ENCODE peak calls at places on chromosomes 2 and 18, in four cellular contexts. H is SK-N-SH, N is HepG2, V is K562. L is an unnamed sample.

GRCh38 chr2:11558206-11558886 is 24.5 kb downstream of the GREB1 start:
- DNase-seq in H (peak), V (no peak), N (no peak), L (no peak)

GRCh38 chr2:74511104-74511989 is 2.9 kb upstream of the TLX2 start:
- DNase-seq in N (no peak), V (no peak), H (no peak), L (no peak)

GRCh38 chr18:36899289-36899688 is 70.4 kb downstream of the KIAA1328 start:
- DNase-seq in N (peak), V (peak), H (no peak), L (peak)

GRCh38 chr18:5466256-5466655 is 77.5 kb downstream of the EPB41L3 start:
- DNase-seq in V (no peak), N (no peak), H (no peak), L (no peak)

GRCh38 chr2:138059967-138060635 is 95.8 kb downstream of the HNMT start:
- DNase-seq in N (peak), H (peak), V (peak), L (no peak)

GRCh38 chr2:230865766-230866703 is 1.3 kb downstream of the ITM2C start:
- DNase-seq in V (peak), H (peak), N (no peak), L (no peak)

GRCh38 chr2:217899231-217900009 is 103.4 kb downstream of the TNS1 start:
- DNase-seq in H (peak), V (peak), N (peak), L (peak)

GRCh38 chr2:101473911-101474751 is 781 bp downstream of the RFX8 start:
- DNase-seq in N (no peak), V (no peak), H (peak), L (no peak)

GRCh38 chr2:118047273-118047898 is 33.5 kb upstream of the CCDC93 start:
- DNase-seq in N (no peak), H (no peak), V (no peak), L (no peak)

GRCh38 chr2:72222829-72223564 is 75.3 kb upstream of the CYP26B1 start:
- DNase-seq in H (peak), V (no peak), N (no peak), L (no peak)

GRCh38 chr2:111702119-111702808 is 181.7 kb downstream of the ANAPC1 start:
- DNase-seq in N (peak), H (peak), V (peak), L (peak)

GRCh38 chr2:177573120-177573519 is 180.5 kb downstream of the AGPS start:
- DNase-seq in N (no peak), H (no peak), V (no peak), L (no peak)

GRCh38 chr2:20992201-20992711 is 51.6 kb downstream of the APOB start:
- DNase-seq in H (no peak), N (no peak), V (no peak), L (no peak)

GRCh38 chr18:13703899-13704298 is 22.5 kb downstream of the FAM210A start:
- DNase-seq in H (no peak), V (no peak), N (peak), L (peak)

GRCh38 chr2:174117951-174118930 is 130.1 kb downstream of the OLA1 start:
- DNase-seq in V (no peak), N (no peak), H (no peak), L (peak)

GRCh38 chr18:22173928-22174301 is 4.5 kb downstream of the GATA6 start:
- DNase-seq in H (no peak), N (no peak), V (no peak), L (no peak)

GRCh38 chr2:33788044-33788443 is 188.9 kb upstream of the FAM98A start:
- DNase-seq in H (no peak), N (no peak), V (no peak), L (no peak)

GRCh38 chr2:182924311-182924710 is 57.9 kb upstream of the FRZB start:
- DNase-seq in H (no peak), V (no peak), N (no peak), L (no peak)
- TF ChIP-seq ELF1 in H (no peak), V (no peak), N (no peak), L (no peak)

GRCh38 chr2:182977463-182977862 is 60.8 kb downstream of the NCKAP1 start:
- DNase-seq in H (no peak), V (no peak), N (no peak), L (no peak)

GRCh38 chr2:182971820-182972547 is 66.3 kb downstream of the NCKAP1 start:
- DNase-seq in H (no peak), N (no peak), V (no peak), L (no peak)

GRCh38 chr2:182972548-182972942 is 65.7 kb downstream of the NCKAP1 start:
- DNase-seq in V (no peak), N (no peak), H (no peak), L (no peak)

GRCh38 chr2:182970486-182970885 is 67.8 kb downstream of the NCKAP1 start:
- DNase-seq in H (no peak), N (no peak), V (no peak), L (no peak)

DNA sequence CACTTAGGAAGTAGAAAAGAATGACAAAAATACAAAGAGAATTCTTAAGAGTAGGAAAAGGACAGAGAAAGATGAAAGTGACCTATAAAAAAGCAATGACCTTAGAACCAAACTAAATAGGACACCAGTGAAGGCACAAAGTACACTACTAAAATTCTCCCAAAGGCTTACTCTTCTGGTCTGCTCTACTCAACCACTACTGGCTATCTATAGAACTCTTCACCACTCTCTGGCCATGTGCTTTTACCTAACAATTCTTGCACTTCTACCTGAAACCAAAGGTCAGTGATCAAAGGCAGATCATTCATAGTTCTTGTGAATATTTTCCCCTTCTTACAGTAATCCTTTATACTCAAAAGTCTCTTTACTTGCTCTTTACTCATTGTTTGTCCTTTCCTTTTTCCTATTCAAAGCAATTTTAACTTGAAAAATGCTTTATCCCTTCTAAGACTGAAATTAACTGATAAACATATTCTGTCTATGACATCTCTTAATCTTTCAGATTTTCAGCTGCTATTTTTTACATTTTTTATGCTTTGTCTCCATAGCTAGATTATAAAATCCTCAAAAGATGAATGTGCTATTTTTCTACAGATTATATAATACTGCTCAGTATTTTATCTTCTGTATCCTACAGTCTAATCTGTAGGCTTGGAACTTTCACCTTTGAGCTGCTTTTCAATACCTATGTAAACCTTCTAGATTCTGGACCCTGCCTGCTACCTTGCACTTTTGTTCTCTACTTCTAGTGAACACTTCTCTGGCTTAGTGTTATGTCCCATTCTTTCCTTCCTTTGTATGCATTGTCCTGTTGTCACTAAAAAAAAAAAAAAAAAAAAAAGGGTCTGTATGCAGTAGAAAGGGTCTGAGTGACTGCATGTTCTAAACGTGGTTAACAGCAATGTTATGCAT is 64.6 kb downstream of the NCKAP1 start:
- DNase-seq in H (no peak), N (peak), V (no peak), L (no peak)
- TF ChIP-seq ELF1 in H (no peak), N (no peak), V (no peak), L (no peak)

DNA sequence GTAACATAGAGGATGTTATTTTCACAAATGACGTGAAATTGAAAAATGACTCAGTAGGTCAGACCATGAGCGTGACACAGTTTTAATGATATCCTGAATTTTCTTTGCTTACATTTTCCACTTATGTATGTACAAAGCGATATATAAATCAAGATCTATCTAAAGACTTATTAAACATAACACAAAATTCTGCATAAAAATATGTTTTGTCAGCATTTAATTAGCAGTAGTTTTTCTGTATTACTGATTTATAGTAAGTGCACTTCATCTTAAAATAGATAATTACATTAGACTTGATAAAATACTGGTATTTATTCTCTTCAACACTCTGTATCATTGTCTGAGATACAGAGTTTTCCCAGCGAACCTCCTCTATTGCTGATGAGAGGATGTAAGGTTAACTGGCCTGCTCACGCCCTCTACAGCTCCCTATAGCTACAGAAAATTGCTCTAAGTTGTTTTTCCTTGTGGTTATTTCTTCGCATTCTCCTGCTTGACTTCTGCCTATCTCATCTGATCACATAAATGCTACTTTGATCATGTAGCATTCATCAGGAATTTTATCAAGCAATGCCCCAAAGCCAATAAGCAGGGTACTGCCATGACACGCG is 548.8 kb upstream of the REG3G start:
- DNase-seq in H (no peak), V (no peak), N (no peak), L (no peak)
- TF ChIP-seq ELF1 in H (no peak), V (no peak), N (no peak), L (no peak)

GRCh38 chr2:171822520-171823297 is 71.3 kb downstream of the SLC25A12 start:
- DNase-seq in H (no peak), V (no peak), N (no peak), L (no peak)
- TF ChIP-seq ELF1 in H (no peak), V (no peak), N (no peak), L (no peak)